ENCODE peak calls at places on chromosomes 16 and 17, in nine cellular contexts. One of them, this sample, is unnamed.

GRCh38 chr17:58231644-58232043 is 6.7 kb upstream of the LPO start:
- DNase-seq in ascending aorta: no peak
- DNase-seq in PC-9: no peak
- DNase-seq in cardiac fibroblast: no peak
- DNase-seq in psoas muscle: no peak
- DNase-seq in HS-5: no peak
- DNase-seq in omental fat pad: no peak
- DNase-seq in Daoy: no peak
- DNase-seq in PC-3: no peak
- DNase-seq in this sample: peak

GRCh38 chr16:30335598-30336474 is 19.3 kb downstream of the CD2BP2 start:
- DNase-seq in ascending aorta: no peak
- DNase-seq in PC-9: no peak
- DNase-seq in cardiac fibroblast: peak
- DNase-seq in psoas muscle: no peak
- DNase-seq in HS-5: no peak
- DNase-seq in omental fat pad: no peak
- DNase-seq in Daoy: peak
- DNase-seq in PC-3: peak
- DNase-seq in this sample: peak

GRCh38 chr17:83144421-83145357 is 65.3 kb downstream of the METRNL start:
- DNase-seq in ascending aorta: no peak
- DNase-seq in PC-9: no peak
- DNase-seq in cardiac fibroblast: peak
- DNase-seq in psoas muscle: peak
- DNase-seq in HS-5: no peak
- DNase-seq in omental fat pad: no peak
- DNase-seq in Daoy: no peak
- DNase-seq in PC-3: no peak
- DNase-seq in this sample: peak

GRCh38 chr16:57683599-57684545 is 10.7 kb upstream of the DRC7 start:
- DNase-seq in ascending aorta: no peak
- DNase-seq in PC-9: no peak
- DNase-seq in cardiac fibroblast: no peak
- DNase-seq in psoas muscle: no peak
- DNase-seq in HS-5: no peak
- DNase-seq in omental fat pad: no peak
- DNase-seq in Daoy: no peak
- DNase-seq in PC-3: no peak
- DNase-seq in this sample: no peak

GRCh38 chr16:15811778-15812750 is 44.8 kb downstream of the MYH11 start:
- DNase-seq in ascending aorta: peak
- DNase-seq in PC-9: peak
- DNase-seq in cardiac fibroblast: peak
- DNase-seq in psoas muscle: no peak
- DNase-seq in HS-5: peak
- DNase-seq in omental fat pad: no peak
- DNase-seq in Daoy: peak
- DNase-seq in PC-3: peak
- DNase-seq in this sample: peak

GRCh38 chr17:82216301-82217119 is 3.9 kb upstream of the CCDC57 start:
- DNase-seq in ascending aorta: peak
- DNase-seq in PC-9: peak
- DNase-seq in cardiac fibroblast: peak
- DNase-seq in psoas muscle: peak
- DNase-seq in HS-5: peak
- DNase-seq in omental fat pad: no peak
- DNase-seq in Daoy: peak
- DNase-seq in PC-3: peak
- DNase-seq in this sample: peak

GRCh38 chr17:59840329-59840907 is 52.3 kb downstream of the TUBD1 start:
- DNase-seq in ascending aorta: no peak
- DNase-seq in PC-9: no peak
- DNase-seq in cardiac fibroblast: peak
- DNase-seq in psoas muscle: no peak
- DNase-seq in HS-5: no peak
- DNase-seq in omental fat pad: no peak
- DNase-seq in Daoy: peak
- DNase-seq in PC-3: peak
- DNase-seq in this sample: peak

GRCh38 chr17:50056217-50056960 is 479 bp downstream of the ITGA3 start:
- DNase-seq in ascending aorta: no peak
- DNase-seq in PC-9: peak
- DNase-seq in cardiac fibroblast: peak
- DNase-seq in psoas muscle: peak
- DNase-seq in HS-5: no peak
- DNase-seq in omental fat pad: no peak
- DNase-seq in Daoy: peak
- DNase-seq in PC-3: peak
- DNase-seq in this sample: peak

GRCh38 chr16:85173077-85173980 is 61.1 kb upstream of the CIBAR2 start:
- DNase-seq in ascending aorta: no peak
- DNase-seq in PC-9: no peak
- DNase-seq in cardiac fibroblast: peak
- DNase-seq in psoas muscle: no peak
- DNase-seq in HS-5: peak
- DNase-seq in omental fat pad: no peak
- DNase-seq in Daoy: peak
- DNase-seq in PC-3: peak
- DNase-seq in this sample: peak

GRCh38 chr16:13441675-13442074 is 478.3 kb upstream of the ERCC4 start:
- DNase-seq in ascending aorta: no peak
- DNase-seq in PC-9: no peak
- DNase-seq in cardiac fibroblast: no peak
- DNase-seq in psoas muscle: no peak
- DNase-seq in HS-5: no peak
- DNase-seq in omental fat pad: no peak
- DNase-seq in Daoy: no peak
- DNase-seq in PC-3: no peak
- DNase-seq in this sample: no peak

GRCh38 chr17:77928519-77929179 is 29.9 kb upstream of the TNRC6C start:
- DNase-seq in ascending aorta: no peak
- DNase-seq in PC-9: no peak
- DNase-seq in cardiac fibroblast: no peak
- DNase-seq in psoas muscle: no peak
- DNase-seq in HS-5: no peak
- DNase-seq in omental fat pad: no peak
- DNase-seq in Daoy: no peak
- DNase-seq in PC-3: no peak
- DNase-seq in this sample: no peak

GRCh38 chr16:58651965-58652348 is 22.3 kb upstream of the CNOT1 start:
- DNase-seq in ascending aorta: no peak
- DNase-seq in PC-9: no peak
- DNase-seq in cardiac fibroblast: no peak
- DNase-seq in psoas muscle: no peak
- DNase-seq in HS-5: no peak
- DNase-seq in omental fat pad: no peak
- DNase-seq in Daoy: no peak
- DNase-seq in PC-3: no peak
- DNase-seq in this sample: no peak

GRCh38 chr17:62714016-62714777 is 86.7 kb downstream of the MRC2 start:
- DNase-seq in ascending aorta: no peak
- DNase-seq in PC-9: no peak
- DNase-seq in cardiac fibroblast: no peak
- DNase-seq in psoas muscle: no peak
- DNase-seq in HS-5: peak
- DNase-seq in omental fat pad: no peak
- DNase-seq in Daoy: no peak
- DNase-seq in PC-3: peak
- DNase-seq in this sample: no peak

GRCh38 chr17:1473170-1473569 is 17.1 kb upstream of the CRK start:
- DNase-seq in ascending aorta: no peak
- DNase-seq in PC-9: no peak
- DNase-seq in cardiac fibroblast: no peak
- DNase-seq in psoas muscle: no peak
- DNase-seq in HS-5: no peak
- DNase-seq in omental fat pad: no peak
- DNase-seq in Daoy: peak
- DNase-seq in PC-3: no peak
- DNase-seq in this sample: no peak

GRCh38 chr17:61409301-61410099 is 9.9 kb downstream of the TBX2 start:
- DNase-seq in ascending aorta: peak
- DNase-seq in PC-9: peak
- DNase-seq in cardiac fibroblast: peak
- DNase-seq in psoas muscle: peak
- DNase-seq in HS-5: no peak
- DNase-seq in omental fat pad: no peak
- DNase-seq in Daoy: peak
- DNase-seq in PC-3: peak
- DNase-seq in this sample: peak

GRCh38 chr16:73043828-73044493 is 4.0 kb downstream of the ZFHX3 start:
- DNase-seq in ascending aorta: no peak
- DNase-seq in PC-9: no peak
- DNase-seq in cardiac fibroblast: no peak
- DNase-seq in psoas muscle: no peak
- DNase-seq in HS-5: no peak
- DNase-seq in omental fat pad: no peak
- DNase-seq in Daoy: no peak
- DNase-seq in PC-3: no peak
- DNase-seq in this sample: peak

GRCh38 chr17:29150191-29150590 is 30.0 kb downstream of the MYO18A start:
- DNase-seq in ascending aorta: no peak
- DNase-seq in PC-9: peak
- DNase-seq in cardiac fibroblast: no peak
- DNase-seq in psoas muscle: no peak
- DNase-seq in HS-5: no peak
- DNase-seq in omental fat pad: no peak
- DNase-seq in Daoy: no peak
- DNase-seq in PC-3: peak
- DNase-seq in this sample: peak

GRCh38 chr17:40791808-40792436 is 7.8 kb downstream of the KRT28 start:
- DNase-seq in ascending aorta: no peak
- DNase-seq in PC-9: no peak
- DNase-seq in cardiac fibroblast: peak
- DNase-seq in psoas muscle: no peak
- DNase-seq in HS-5: no peak
- DNase-seq in omental fat pad: no peak
- DNase-seq in Daoy: peak
- DNase-seq in PC-3: peak
- DNase-seq in this sample: peak

GRCh38 chr16:54628796-54629625 is 301.7 kb upstream of the IRX5 start:
- DNase-seq in ascending aorta: no peak
- DNase-seq in PC-9: no peak
- DNase-seq in cardiac fibroblast: no peak
- DNase-seq in psoas muscle: no peak
- DNase-seq in HS-5: no peak
- DNase-seq in omental fat pad: no peak
- DNase-seq in Daoy: no peak
- DNase-seq in PC-3: no peak
- DNase-seq in this sample: no peak

GRCh38 chr16:23590181-23590580 is 5.9 kb downstream of the NDUFAB1 start:
- DNase-seq in ascending aorta: no peak
- DNase-seq in PC-9: no peak
- DNase-seq in cardiac fibroblast: no peak
- DNase-seq in psoas muscle: no peak
- DNase-seq in HS-5: no peak
- DNase-seq in omental fat pad: no peak
- DNase-seq in Daoy: no peak
- DNase-seq in PC-3: no peak
- DNase-seq in this sample: no peak

GRCh38 chr17:29747660-29748059 is 124.9 kb upstream of the CORO6 start:
- DNase-seq in ascending aorta: no peak
- DNase-seq in PC-9: no peak
- DNase-seq in cardiac fibroblast: no peak
- DNase-seq in psoas muscle: no peak
- DNase-seq in HS-5: no peak
- DNase-seq in omental fat pad: no peak
- DNase-seq in Daoy: no peak
- DNase-seq in PC-3: no peak
- DNase-seq in this sample: peak

This sample was measured in RPMI7951.